ENCODE peak calls at places on chromosomes 1 and 21, in four cellular contexts. H is HCT116, G is K562, L is HepG2. A is an unnamed sample. For H3K9me3, the result is how much of the 10 kb centered on the place peaks cover.

GRCh38 chr1:113046569-113046968 is 26.4 kb upstream of the LRIG2 start:
- DNase-seq in L (no peak), G (no peak), H (no peak), A (no peak)

GRCh38 chr1:3060601-3061551 is 8.1 kb upstream of the PRDM16 start:
- DNase-seq in H (no peak), G (no peak), L (no peak), A (no peak)

GRCh38 chr1:219385786-219386427 is 212.2 kb downstream of the LYPLAL1 start:
- DNase-seq in L (peak), G (peak), H (peak), A (peak)

GRCh38 chr1:94982403-94982802 is 55.5 kb upstream of the CNN3 start:
- DNase-seq in G (no peak), H (no peak), L (no peak), A (no peak)

GRCh38 chr1:36365310-36365895 is 20.3 kb downstream of the STK40 start:
- DNase-seq in G (no peak), H (no peak), L (no peak), A (no peak)

GRCh38 chr1:64680601-64681000 is 64.3 kb upstream of the RAVER2 start:
- DNase-seq in G (no peak), H (no peak), L (no peak), A (no peak)

GRCh38 chr21:26041441-26042180 is 129.0 kb downstream of the APP start:
- DNase-seq in G (no peak), L (no peak), H (no peak), A (no peak)

GRCh38 chr1:29120955-29121485 is 2.7 kb downstream of the TMEM200B start:
- DNase-seq in G (no peak), L (no peak), H (peak), A (no peak)

GRCh38 chr21:38250991-38251418 is 5.8 kb upstream of the KCNJ15 start:
- DNase-seq in H (no peak), G (no peak), L (no peak), A (no peak)

GRCh38 chr1:151981178-151981525 is 12.5 kb downstream of the S100A10 start:
- DNase-seq in G (no peak), H (no peak), L (no peak), A (no peak)

GRCh38 chr1:7703321-7704213 is 67.5 kb upstream of the VAMP3 start:
- DNase-seq in L (no peak), G (peak), H (no peak), A (no peak)

GRCh38 chr1:246483204-246483933 is 23.7 kb downstream of the SMYD3 start:
- DNase-seq in G (no peak), L (no peak), H (no peak), A (no peak)

GRCh38 chr1:94063379-94063778 is 57.6 kb downstream of the ABCA4 start:
- DNase-seq in H (peak), G (peak), L (peak), A (no peak)

GRCh38 chr1:6460349-6461236 is 5.4 kb downstream of the TNFRSF25 start:
- DNase-seq in H (no peak), L (no peak), G (no peak), A (no peak)

GRCh38 chr1:87061742-87062156 is 147.3 kb downstream of the HS2ST1 start:
- DNase-seq in L (no peak), G (no peak), H (no peak), A (no peak)

GRCh38 chr1:15799928-15800835 is 7.3 kb downstream of the UQCRHL start:
- DNase-seq in H (peak), G (peak), L (peak), A (peak)

GRCh38 chr21:44949161-44950015 is 9.6 kb downstream of the SLX9 start:
- DNase-seq in L (peak), G (peak), H (peak), A (peak)

GRCh38 chr1:226688056-226688748 is 50.9 kb downstream of the ITPKB start:
- DNase-seq in L (no peak), H (no peak), G (no peak), A (no peak)

GRCh38 chr1:32142446-32143301 is 34.8 kb downstream of the KPNA6 start:
- DNase-seq in H (no peak), L (peak), G (peak), A (peak)

GRCh38 chr1:39410915-39411436 is 80.5 kb upstream of the BMP8A start:
- DNase-seq in H (no peak), L (peak), G (peak), A (no peak)

GRCh38 chr1:154669464-154670282 is 61.7 kb upstream of the ADAR start:
- DNase-seq in G (peak), H (peak), L (peak), A (peak)

GRCh38 chr1:59703226-59703917 is 111.4 kb upstream of the HOOK1 start:
- DNase-seq in G (no peak), L (no peak), H (no peak), A (no peak)

GRCh38 chr1:147612366-147612765 is 58.0 kb downstream of the ACP6 start:
- DNase-seq in G (no peak), L (peak), H (no peak), A (peak)

GRCh38 chr1:40783001-40783905 is at the start of gene KCNQ4:
- DNase-seq in H (no peak), L (no peak), G (peak), A (no peak)

GRCh38 chr1:92411511-92411910 is 75.2 kb downstream of the GFI1 start:
- DNase-seq in G (peak), L (no peak), H (no peak), A (no peak)

GRCh38 chr1:153192697-153193096 is 10.5 kb upstream of the LELP1 start:
- DNase-seq in G (peak), H (peak), L (peak), A (no peak)

GRCh38 chr1:200442537-200443169 is 32.8 kb upstream of the ZNF281 start:
- DNase-seq in G (no peak), L (no peak), H (no peak), A (no peak)

GRCh38 chr1:164914208-164914607 is 355.2 kb downstream of the PBX1 start:
- DNase-seq in L (no peak), H (no peak), G (no peak), A (no peak)

GRCh38 chr1:1775364-1776226 is 2.7 kb downstream of the NADK start:
- DNase-seq in G (peak), H (no peak), L (no peak), A (no peak)

GRCh38 chr1:32895325-32896215 is 5.6 kb downstream of the TMEM54 start:
- DNase-seq in G (no peak), H (no peak), L (no peak), A (no peak)

GRCh38 chr1:25797939-25798338 is 2.1 kb upstream of the SELENON start:
- DNase-seq in G (peak), H (no peak), L (peak), A (no peak)
- TF ChIP-seq CTCF in G (peak), H (peak), L (peak), A (peak)

GRCh38 chr1:101200513-101200912 is 36.3 kb upstream of the S1PR1 start:
- DNase-seq in G (no peak), L (no peak), H (peak), A (no peak)
- TF ChIP-seq TCF7L2 in G (no peak), L (no peak), H (no peak), A (no peak)

GRCh38 chr21:40052276-40052675 is 185.0 kb downstream of the PCP4 start:
- DNase-seq in G (no peak), H (no peak), L (no peak), A (no peak)
- H3K9me3 ChIP-seq in G (under half), H (under half), L (half or more), A (under half)

DNA sequence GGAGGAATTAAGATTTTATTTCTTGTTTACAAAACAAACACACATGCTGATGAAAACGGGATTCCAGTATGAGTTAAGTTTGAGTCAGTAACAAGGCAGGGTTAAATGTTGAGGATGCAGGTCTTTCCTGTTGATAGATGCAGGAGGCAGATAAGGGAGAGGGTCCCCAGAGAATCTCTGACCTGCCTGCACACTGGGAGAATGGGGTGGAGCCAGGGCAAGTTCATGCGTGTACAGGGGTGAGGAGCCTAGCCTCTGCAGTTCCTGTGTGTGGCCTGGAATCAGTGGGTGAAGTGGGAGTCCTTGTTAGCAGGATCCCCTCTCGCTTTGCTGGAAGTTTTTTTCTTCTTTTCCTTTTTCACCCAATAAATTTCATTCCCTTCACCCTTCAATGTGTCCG is 70.0 kb upstream of the MARK1 start:
- DNase-seq in H (no peak), G (no peak), L (no peak), A (no peak)
- TF ChIP-seq CTCF in H (no peak), G (no peak), L (no peak), A (no peak)

DNA sequence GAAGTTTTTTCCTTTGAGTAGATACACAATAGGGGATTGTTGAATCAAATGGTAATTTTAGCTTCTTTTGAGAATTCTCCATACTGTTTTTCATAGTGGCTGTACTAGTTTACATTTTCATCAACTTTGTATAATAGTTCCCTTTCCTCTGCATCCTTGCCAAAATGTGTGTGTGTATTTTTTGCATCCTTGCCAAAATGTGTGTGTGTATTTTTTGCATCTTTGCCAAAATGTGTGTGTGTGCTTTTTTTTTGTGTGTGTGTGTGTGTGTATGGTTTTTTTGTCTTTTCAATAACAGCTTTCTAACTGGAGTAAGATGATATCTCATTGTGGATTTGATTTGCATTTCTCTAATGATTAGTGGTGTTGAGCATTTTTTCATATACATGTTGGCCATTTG is 105.4 kb downstream of the ATP6V1G3 start:
- DNase-seq in G (no peak), L (no peak), H (no peak), A (no peak)
- TF ChIP-seq TCF7L2 in G (no peak), L (no peak), H (no peak), A (no peak)

A was measured in Panc1.